ENCODE peak calls at places on chromosomes 11 and 22, in six cellular contexts. One of them, this sample, is unnamed. For H3K36me3, the result is how much of the 10 kb centered on the place peaks cover.

GRCh38 chr11:69640995-69641581 is at the start of gene CCND1:
- DNase-seq in PC-9: peak
- DNase-seq in cardiac muscle cell: peak
- DNase-seq in WERI-Rb-1: peak
- DNase-seq in transverse colon: peak
- DNase-seq in uterus: no peak
- DNase-seq in this sample: peak

GRCh38 chr11:119147604-119148333 is 1.1 kb upstream of the ABCG4 start:
- DNase-seq in PC-9: no peak
- DNase-seq in cardiac muscle cell: no peak
- DNase-seq in WERI-Rb-1: peak
- DNase-seq in transverse colon: no peak
- DNase-seq in uterus: no peak
- DNase-seq in this sample: no peak

GRCh38 chr22:33240901-33241300 is 182.7 kb upstream of the SYN3 start:
- DNase-seq in PC-9: no peak
- DNase-seq in cardiac muscle cell: peak
- DNase-seq in WERI-Rb-1: no peak
- DNase-seq in transverse colon: no peak
- DNase-seq in uterus: no peak
- DNase-seq in this sample: no peak

GRCh38 chr11:61087426-61088119 is 14.7 kb upstream of the CD5 start:
- DNase-seq in PC-9: no peak
- DNase-seq in cardiac muscle cell: no peak
- DNase-seq in WERI-Rb-1: no peak
- DNase-seq in transverse colon: no peak
- DNase-seq in uterus: no peak
- DNase-seq in this sample: no peak

GRCh38 chr11:94030059-94030458 is 8.9 kb downstream of the HEPHL1 start:
- DNase-seq in PC-9: no peak
- DNase-seq in cardiac muscle cell: no peak
- DNase-seq in WERI-Rb-1: no peak
- DNase-seq in transverse colon: no peak
- DNase-seq in uterus: no peak
- DNase-seq in this sample: no peak

GRCh38 chr11:33608386-33608785 is 92.2 kb downstream of the C11orf91 start:
- DNase-seq in PC-9: no peak
- DNase-seq in cardiac muscle cell: no peak
- DNase-seq in WERI-Rb-1: no peak
- DNase-seq in transverse colon: no peak
- DNase-seq in uterus: no peak
- DNase-seq in this sample: no peak

GRCh38 chr11:34215806-34216453 is 110.5 kb downstream of the NAT10 start:
- DNase-seq in PC-9: no peak
- DNase-seq in cardiac muscle cell: no peak
- DNase-seq in WERI-Rb-1: no peak
- DNase-seq in transverse colon: no peak
- DNase-seq in uterus: no peak
- DNase-seq in this sample: no peak

GRCh38 chr11:27688076-27688475 is 12.2 kb downstream of the BDNF start:
- DNase-seq in PC-9: no peak
- DNase-seq in cardiac muscle cell: no peak
- DNase-seq in WERI-Rb-1: peak
- DNase-seq in transverse colon: no peak
- DNase-seq in uterus: no peak
- DNase-seq in this sample: no peak

GRCh38 chr22:35376728-35377472 is 4.0 kb upstream of the HMOX1 start:
- DNase-seq in PC-9: peak
- DNase-seq in cardiac muscle cell: peak
- DNase-seq in WERI-Rb-1: peak
- DNase-seq in transverse colon: peak
- DNase-seq in uterus: peak
- DNase-seq in this sample: peak

GRCh38 chr22:40044870-40045834 is 50.4 kb downstream of the FAM83F start:
- DNase-seq in PC-9: peak
- DNase-seq in cardiac muscle cell: peak
- DNase-seq in WERI-Rb-1: peak
- DNase-seq in transverse colon: peak
- DNase-seq in uterus: peak
- DNase-seq in this sample: no peak

GRCh38 chr11:117034901-117035300 is 63.3 kb downstream of the SIK3 start:
- DNase-seq in PC-9: no peak
- DNase-seq in cardiac muscle cell: no peak
- DNase-seq in WERI-Rb-1: no peak
- DNase-seq in transverse colon: no peak
- DNase-seq in uterus: no peak
- DNase-seq in this sample: no peak

GRCh38 chr22:23223566-23224317 is 43.4 kb downstream of the BCR start:
- DNase-seq in PC-9: no peak
- DNase-seq in cardiac muscle cell: no peak
- DNase-seq in WERI-Rb-1: no peak
- DNase-seq in transverse colon: peak
- DNase-seq in uterus: no peak
- DNase-seq in this sample: no peak

GRCh38 chr11:89737116-89737515 is 27.0 kb downstream of the TRIM77 start:
- DNase-seq in PC-9: no peak
- DNase-seq in cardiac muscle cell: no peak
- DNase-seq in WERI-Rb-1: no peak
- DNase-seq in transverse colon: no peak
- DNase-seq in uterus: no peak
- DNase-seq in this sample: no peak

GRCh38 chr11:120040136-120040840 is 97.6 kb downstream of the TRIM29 start:
- DNase-seq in PC-9: no peak
- DNase-seq in cardiac muscle cell: no peak
- DNase-seq in WERI-Rb-1: no peak
- DNase-seq in transverse colon: no peak
- DNase-seq in uterus: no peak
- DNase-seq in this sample: no peak

GRCh38 chr11:69044111-69045013 is 4.4 kb upstream of the TPCN2 start:
- DNase-seq in PC-9: peak
- DNase-seq in cardiac muscle cell: peak
- DNase-seq in WERI-Rb-1: peak
- DNase-seq in transverse colon: peak
- DNase-seq in uterus: peak
- DNase-seq in this sample: peak

GRCh38 chr11:88012456-88012855 is 162.8 kb downstream of the RAB38 start:
- DNase-seq in PC-9: no peak
- DNase-seq in cardiac muscle cell: no peak
- DNase-seq in WERI-Rb-1: no peak
- DNase-seq in transverse colon: no peak
- DNase-seq in uterus: no peak
- DNase-seq in this sample: no peak

GRCh38 chr11:13152736-13153541 is 124.7 kb upstream of the BMAL1 start:
- DNase-seq in PC-9: no peak
- DNase-seq in cardiac muscle cell: peak
- DNase-seq in WERI-Rb-1: no peak
- DNase-seq in transverse colon: no peak
- DNase-seq in uterus: no peak
- DNase-seq in this sample: no peak

GRCh38 chr11:86459682-86460460 is 85.2 kb downstream of the CCDC81 start:
- DNase-seq in PC-9: peak
- DNase-seq in cardiac muscle cell: peak
- DNase-seq in WERI-Rb-1: no peak
- DNase-seq in transverse colon: no peak
- DNase-seq in uterus: peak
- DNase-seq in this sample: no peak

GRCh38 chr22:48644108-48644507 is 1183.6 kb downstream of the BRD1 start:
- DNase-seq in PC-9: no peak
- DNase-seq in cardiac muscle cell: no peak
- DNase-seq in WERI-Rb-1: no peak
- DNase-seq in transverse colon: no peak
- DNase-seq in uterus: no peak
- DNase-seq in this sample: no peak

GRCh38 chr11:128496684-128497056 is 90.7 kb downstream of the ETS1 start:
- DNase-seq in PC-9: peak
- DNase-seq in cardiac muscle cell: no peak
- DNase-seq in WERI-Rb-1: no peak
- DNase-seq in transverse colon: no peak
- DNase-seq in uterus: no peak
- DNase-seq in this sample: peak

GRCh38 chr11:73532310-73532709 is 65.6 kb downstream of the FAM168A start:
- DNase-seq in PC-9: no peak
- DNase-seq in cardiac muscle cell: no peak
- DNase-seq in WERI-Rb-1: no peak
- DNase-seq in transverse colon: no peak
- DNase-seq in uterus: no peak
- DNase-seq in this sample: no peak

GRCh38 chr22:34973016-34973415 is 92.9 kb upstream of the ISX start:
- DNase-seq in PC-9: no peak
- DNase-seq in cardiac muscle cell: no peak
- DNase-seq in WERI-Rb-1: no peak
- DNase-seq in transverse colon: no peak
- DNase-seq in uterus: no peak
- DNase-seq in this sample: no peak

GRCh38 chr22:20542055-20542454 is 34.6 kb downstream of the MED15 start:
- DNase-seq in PC-9: no peak
- DNase-seq in cardiac muscle cell: no peak
- DNase-seq in WERI-Rb-1: no peak
- DNase-seq in transverse colon: no peak
- DNase-seq in uterus: no peak
- DNase-seq in this sample: no peak

GRCh38 chr11:126424471-126425039 is 69.1 kb downstream of the ST3GAL4 start:
- DNase-seq in PC-9: no peak
- DNase-seq in cardiac muscle cell: no peak
- DNase-seq in WERI-Rb-1: no peak
- DNase-seq in transverse colon: no peak
- DNase-seq in uterus: no peak
- DNase-seq in this sample: no peak

GRCh38 chr11:126430581-126431320 is 75.3 kb downstream of the ST3GAL4 start:
- DNase-seq in PC-9: no peak
- DNase-seq in cardiac muscle cell: no peak
- DNase-seq in WERI-Rb-1: no peak
- DNase-seq in transverse colon: peak
- DNase-seq in uterus: no peak
- DNase-seq in this sample: no peak

GRCh38 chr11:126423743-126424142 is 68.3 kb downstream of the ST3GAL4 start:
- DNase-seq in PC-9: no peak
- DNase-seq in cardiac muscle cell: no peak
- DNase-seq in WERI-Rb-1: no peak
- DNase-seq in transverse colon: no peak
- DNase-seq in uterus: no peak
- DNase-seq in this sample: no peak

GRCh38 chr11:126426126-126426525 is 70.6 kb downstream of the ST3GAL4 start:
- DNase-seq in PC-9: no peak
- DNase-seq in cardiac muscle cell: no peak
- DNase-seq in WERI-Rb-1: no peak
- DNase-seq in transverse colon: peak
- DNase-seq in uterus: no peak
- DNase-seq in this sample: no peak

GRCh38 chr11:126426820-126427749 is 71.6 kb downstream of the ST3GAL4 start:
- DNase-seq in PC-9: no peak
- DNase-seq in cardiac muscle cell: no peak
- DNase-seq in WERI-Rb-1: no peak
- DNase-seq in transverse colon: no peak
- DNase-seq in uterus: no peak
- DNase-seq in this sample: no peak
- H3K27ac ChIP-seq in PC-9: no peak
- H3K27ac ChIP-seq in cardiac muscle cell: no peak
- H3K27ac ChIP-seq in WERI-Rb-1: no peak
- H3K27ac ChIP-seq in transverse colon: peak
- H3K27ac ChIP-seq in uterus: no peak
- H3K27ac ChIP-seq in this sample: peak

DNA sequence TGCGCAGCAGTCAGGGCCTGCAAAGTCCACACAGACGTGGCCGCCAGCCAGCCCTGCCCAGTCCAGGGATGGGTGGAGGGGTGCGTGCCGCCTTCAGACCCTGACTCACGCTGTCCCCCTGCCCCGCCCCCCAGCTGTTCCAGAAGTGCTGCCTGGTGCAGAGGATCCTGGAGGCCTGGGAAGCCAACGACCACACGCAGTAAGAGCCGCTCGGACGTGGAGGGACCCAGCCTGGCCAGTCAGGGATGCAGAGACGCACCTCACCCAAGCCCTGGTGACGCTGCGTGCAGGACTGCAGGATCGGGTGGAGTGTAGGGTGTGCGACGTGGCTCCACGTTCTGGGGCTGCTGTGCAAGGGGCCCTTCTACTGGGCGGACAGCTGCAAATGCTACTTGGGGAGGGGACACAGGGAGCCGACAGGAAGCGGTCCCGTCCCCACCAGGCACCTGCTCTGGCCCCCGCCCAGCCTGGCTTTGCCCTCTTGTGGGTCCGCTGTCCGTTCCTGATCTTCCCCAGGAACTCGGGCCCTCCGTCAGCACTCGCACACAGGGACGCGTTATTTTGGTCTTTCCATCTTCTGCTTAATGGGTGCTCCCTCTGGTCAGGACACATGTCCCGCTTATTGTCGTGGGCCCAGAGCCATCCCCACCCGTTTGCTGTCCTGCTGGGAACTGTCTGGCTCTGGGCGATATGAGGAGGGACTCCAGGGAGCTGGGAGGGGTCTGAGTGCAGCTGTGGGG is 42.5 kb downstream of the SBF1 start:
- DNase-seq in PC-9: no peak
- DNase-seq in cardiac muscle cell: no peak
- DNase-seq in WERI-Rb-1: no peak
- DNase-seq in transverse colon: no peak
- DNase-seq in uterus: no peak
- DNase-seq in this sample: no peak
- H3K36me3 ChIP-seq in PC-9: under half
- H3K36me3 ChIP-seq in cardiac muscle cell: under half
- H3K36me3 ChIP-seq in WERI-Rb-1: under half
- H3K36me3 ChIP-seq in transverse colon: half or more
- H3K36me3 ChIP-seq in uterus: under half
- H3K36me3 ChIP-seq in this sample: half or more

GRCh38 chr11:1305558-1306056 is 3.8 kb downstream of the TOLLIP start:
- DNase-seq in PC-9: no peak
- DNase-seq in cardiac muscle cell: no peak
- DNase-seq in WERI-Rb-1: no peak
- DNase-seq in transverse colon: no peak
- DNase-seq in uterus: no peak
- DNase-seq in this sample: peak

GRCh38 chr11:1306186-1307162 is 3.0 kb downstream of the TOLLIP start:
- DNase-seq in PC-9: no peak
- DNase-seq in cardiac muscle cell: no peak
- DNase-seq in WERI-Rb-1: no peak
- DNase-seq in transverse colon: no peak
- DNase-seq in uterus: no peak
- DNase-seq in this sample: no peak

GRCh38 chr11:1307998-1308744 is 1.3 kb downstream of the TOLLIP start:
- DNase-seq in PC-9: no peak
- DNase-seq in cardiac muscle cell: peak
- DNase-seq in WERI-Rb-1: no peak
- DNase-seq in transverse colon: no peak
- DNase-seq in uterus: peak
- DNase-seq in this sample: no peak

GRCh38 chr11:1308745-1309497 is 511 bp downstream of the TOLLIP start:
- DNase-seq in PC-9: no peak
- DNase-seq in cardiac muscle cell: no peak
- DNase-seq in WERI-Rb-1: no peak
- DNase-seq in transverse colon: no peak
- DNase-seq in uterus: no peak
- DNase-seq in this sample: no peak

GRCh38 chr11:1307163-1307870 is 2.1 kb downstream of the TOLLIP start:
- DNase-seq in PC-9: no peak
- DNase-seq in cardiac muscle cell: no peak
- DNase-seq in WERI-Rb-1: no peak
- DNase-seq in transverse colon: no peak
- DNase-seq in uterus: no peak
- DNase-seq in this sample: no peak
- H3K27ac ChIP-seq in PC-9: no peak
- H3K27ac ChIP-seq in cardiac muscle cell: no peak
- H3K27ac ChIP-seq in WERI-Rb-1: no peak
- H3K27ac ChIP-seq in transverse colon: no peak
- H3K27ac ChIP-seq in uterus: no peak
- H3K27ac ChIP-seq in this sample: no peak

GRCh38 chr11:293852-294661 is 5.1 kb downstream of the PGGHG start:
- DNase-seq in PC-9: no peak
- DNase-seq in cardiac muscle cell: no peak
- DNase-seq in WERI-Rb-1: no peak
- DNase-seq in transverse colon: no peak
- DNase-seq in uterus: no peak
- DNase-seq in this sample: no peak
- H3K36me3 ChIP-seq in PC-9: under half
- H3K36me3 ChIP-seq in cardiac muscle cell: under half
- H3K36me3 ChIP-seq in WERI-Rb-1: under half
- H3K36me3 ChIP-seq in transverse colon: under half
- H3K36me3 ChIP-seq in uterus: under half
- H3K36me3 ChIP-seq in this sample: under half